ENCODE peak calls at places on chromosomes 16 and 17, in eight cellular contexts. One of them, this sample, is unnamed.

GRCh38 chr17:57834146-57834741 is 15.6 kb downstream of the MRPS23 start:
- DNase-seq in amygdala: peak
- DNase-seq in brain microvascular endothelial cell: no peak
- DNase-seq in mesothelial cell of epicardium: no peak
- DNase-seq in stimulated activated CD8-positive, alpha-beta memory T cell treated with anti-CD3 and anti-CD28 coated beads, Interleukin-12 subunit alpha, Interleukin-12 subunit beta, amount 100 ng/mL, for 4 hours: no peak
- DNase-seq in upper lobe of right lung: no peak
- DNase-seq in HCT116: no peak
- DNase-seq in stimulated activated CD4-positive, alpha-beta T cell treated with anti-CD3 and anti-CD28 coated beads, Interleukin-4, amount 100 ng/mL, for 24 hours: no peak
- DNase-seq in this sample: no peak

GRCh38 chr16:50263940-50264929 is 2.1 kb upstream of the ADCY7 start:
- DNase-seq in HCT116: no peak
- DNase-seq in stimulated activated CD4-positive, alpha-beta T cell treated with anti-CD3 and anti-CD28 coated beads, Interleukin-4, amount 100 ng/mL, for 24 hours: peak
- DNase-seq in brain microvascular endothelial cell: no peak
- DNase-seq in mesothelial cell of epicardium: no peak
- DNase-seq in upper lobe of right lung: no peak
- DNase-seq in amygdala: no peak
- DNase-seq in stimulated activated CD8-positive, alpha-beta memory T cell treated with anti-CD3 and anti-CD28 coated beads, Interleukin-12 subunit alpha, Interleukin-12 subunit beta, amount 100 ng/mL, for 4 hours: no peak
- DNase-seq in this sample: no peak

GRCh38 chr17:22703786-22704441 is 1011.6 kb downstream of the KCNJ18 start:
- DNase-seq in HCT116: no peak
- DNase-seq in brain microvascular endothelial cell: no peak
- DNase-seq in stimulated activated CD8-positive, alpha-beta memory T cell treated with anti-CD3 and anti-CD28 coated beads, Interleukin-12 subunit alpha, Interleukin-12 subunit beta, amount 100 ng/mL, for 4 hours: no peak
- DNase-seq in amygdala: no peak
- DNase-seq in stimulated activated CD4-positive, alpha-beta T cell treated with anti-CD3 and anti-CD28 coated beads, Interleukin-4, amount 100 ng/mL, for 24 hours: no peak
- DNase-seq in mesothelial cell of epicardium: no peak
- DNase-seq in upper lobe of right lung: no peak
- DNase-seq in this sample: no peak

GRCh38 chr16:69712914-69713581 is 13.3 kb downstream of the NQO1 start:
- DNase-seq in amygdala: no peak
- DNase-seq in stimulated activated CD4-positive, alpha-beta T cell treated with anti-CD3 and anti-CD28 coated beads, Interleukin-4, amount 100 ng/mL, for 24 hours: no peak
- DNase-seq in HCT116: no peak
- DNase-seq in stimulated activated CD8-positive, alpha-beta memory T cell treated with anti-CD3 and anti-CD28 coated beads, Interleukin-12 subunit alpha, Interleukin-12 subunit beta, amount 100 ng/mL, for 4 hours: no peak
- DNase-seq in upper lobe of right lung: no peak
- DNase-seq in mesothelial cell of epicardium: no peak
- DNase-seq in brain microvascular endothelial cell: no peak
- DNase-seq in this sample: no peak

GRCh38 chr17:77778636-77779524 is 179.6 kb upstream of the TNRC6C start:
- DNase-seq in stimulated activated CD4-positive, alpha-beta T cell treated with anti-CD3 and anti-CD28 coated beads, Interleukin-4, amount 100 ng/mL, for 24 hours: no peak
- DNase-seq in amygdala: peak
- DNase-seq in mesothelial cell of epicardium: no peak
- DNase-seq in upper lobe of right lung: peak
- DNase-seq in stimulated activated CD8-positive, alpha-beta memory T cell treated with anti-CD3 and anti-CD28 coated beads, Interleukin-12 subunit alpha, Interleukin-12 subunit beta, amount 100 ng/mL, for 4 hours: no peak
- DNase-seq in HCT116: no peak
- DNase-seq in brain microvascular endothelial cell: no peak
- DNase-seq in this sample: no peak

GRCh38 chr16:54347961-54348360 is 61.4 kb upstream of the IRX3 start:
- DNase-seq in stimulated activated CD8-positive, alpha-beta memory T cell treated with anti-CD3 and anti-CD28 coated beads, Interleukin-12 subunit alpha, Interleukin-12 subunit beta, amount 100 ng/mL, for 4 hours: no peak
- DNase-seq in HCT116: no peak
- DNase-seq in upper lobe of right lung: no peak
- DNase-seq in brain microvascular endothelial cell: no peak
- DNase-seq in amygdala: no peak
- DNase-seq in stimulated activated CD4-positive, alpha-beta T cell treated with anti-CD3 and anti-CD28 coated beads, Interleukin-4, amount 100 ng/mL, for 24 hours: no peak
- DNase-seq in mesothelial cell of epicardium: no peak
- DNase-seq in this sample: no peak

GRCh38 chr17:17818088-17818526 is 18.7 kb downstream of the SREBF1 start:
- DNase-seq in amygdala: no peak
- DNase-seq in HCT116: no peak
- DNase-seq in brain microvascular endothelial cell: no peak
- DNase-seq in mesothelial cell of epicardium: no peak
- DNase-seq in stimulated activated CD4-positive, alpha-beta T cell treated with anti-CD3 and anti-CD28 coated beads, Interleukin-4, amount 100 ng/mL, for 24 hours: no peak
- DNase-seq in stimulated activated CD8-positive, alpha-beta memory T cell treated with anti-CD3 and anti-CD28 coated beads, Interleukin-12 subunit alpha, Interleukin-12 subunit beta, amount 100 ng/mL, for 4 hours: no peak
- DNase-seq in upper lobe of right lung: peak
- DNase-seq in this sample: no peak

GRCh38 chr17:15954222-15954621 is 9.3 kb downstream of the ADORA2B start:
- DNase-seq in upper lobe of right lung: no peak
- DNase-seq in amygdala: no peak
- DNase-seq in mesothelial cell of epicardium: no peak
- DNase-seq in brain microvascular endothelial cell: peak
- DNase-seq in stimulated activated CD4-positive, alpha-beta T cell treated with anti-CD3 and anti-CD28 coated beads, Interleukin-4, amount 100 ng/mL, for 24 hours: no peak
- DNase-seq in HCT116: peak
- DNase-seq in stimulated activated CD8-positive, alpha-beta memory T cell treated with anti-CD3 and anti-CD28 coated beads, Interleukin-12 subunit alpha, Interleukin-12 subunit beta, amount 100 ng/mL, for 4 hours: no peak
- DNase-seq in this sample: no peak

GRCh38 chr16:52709286-52709685 is 162.3 kb upstream of the TOX3 start:
- DNase-seq in mesothelial cell of epicardium: no peak
- DNase-seq in upper lobe of right lung: no peak
- DNase-seq in stimulated activated CD8-positive, alpha-beta memory T cell treated with anti-CD3 and anti-CD28 coated beads, Interleukin-12 subunit alpha, Interleukin-12 subunit beta, amount 100 ng/mL, for 4 hours: no peak
- DNase-seq in stimulated activated CD4-positive, alpha-beta T cell treated with anti-CD3 and anti-CD28 coated beads, Interleukin-4, amount 100 ng/mL, for 24 hours: no peak
- DNase-seq in HCT116: no peak
- DNase-seq in amygdala: no peak
- DNase-seq in brain microvascular endothelial cell: no peak
- DNase-seq in this sample: no peak

GRCh38 chr17:39722965-39723848 is 7.1 kb downstream of the MIEN1 start:
- DNase-seq in stimulated activated CD8-positive, alpha-beta memory T cell treated with anti-CD3 and anti-CD28 coated beads, Interleukin-12 subunit alpha, Interleukin-12 subunit beta, amount 100 ng/mL, for 4 hours: no peak
- DNase-seq in HCT116: no peak
- DNase-seq in amygdala: no peak
- DNase-seq in stimulated activated CD4-positive, alpha-beta T cell treated with anti-CD3 and anti-CD28 coated beads, Interleukin-4, amount 100 ng/mL, for 24 hours: no peak
- DNase-seq in upper lobe of right lung: no peak
- DNase-seq in mesothelial cell of epicardium: no peak
- DNase-seq in brain microvascular endothelial cell: no peak
- DNase-seq in this sample: no peak

GRCh38 chr16:87012954-87013938 is 303.9 kb downstream of the C16orf95 start:
- DNase-seq in HCT116: no peak
- DNase-seq in mesothelial cell of epicardium: no peak
- DNase-seq in stimulated activated CD8-positive, alpha-beta memory T cell treated with anti-CD3 and anti-CD28 coated beads, Interleukin-12 subunit alpha, Interleukin-12 subunit beta, amount 100 ng/mL, for 4 hours: no peak
- DNase-seq in stimulated activated CD4-positive, alpha-beta T cell treated with anti-CD3 and anti-CD28 coated beads, Interleukin-4, amount 100 ng/mL, for 24 hours: no peak
- DNase-seq in upper lobe of right lung: no peak
- DNase-seq in brain microvascular endothelial cell: no peak
- DNase-seq in amygdala: no peak
- DNase-seq in this sample: no peak

GRCh38 chr16:17836868-17837602 is 366.3 kb upstream of the XYLT1 start:
- DNase-seq in amygdala: no peak
- DNase-seq in stimulated activated CD4-positive, alpha-beta T cell treated with anti-CD3 and anti-CD28 coated beads, Interleukin-4, amount 100 ng/mL, for 24 hours: no peak
- DNase-seq in upper lobe of right lung: no peak
- DNase-seq in stimulated activated CD8-positive, alpha-beta memory T cell treated with anti-CD3 and anti-CD28 coated beads, Interleukin-12 subunit alpha, Interleukin-12 subunit beta, amount 100 ng/mL, for 4 hours: no peak
- DNase-seq in brain microvascular endothelial cell: peak
- DNase-seq in mesothelial cell of epicardium: no peak
- DNase-seq in HCT116: peak
- DNase-seq in this sample: no peak

GRCh38 chr16:85983606-85984005 is 84.6 kb downstream of the IRF8 start:
- DNase-seq in upper lobe of right lung: no peak
- DNase-seq in HCT116: no peak
- DNase-seq in amygdala: no peak
- DNase-seq in brain microvascular endothelial cell: no peak
- DNase-seq in stimulated activated CD8-positive, alpha-beta memory T cell treated with anti-CD3 and anti-CD28 coated beads, Interleukin-12 subunit alpha, Interleukin-12 subunit beta, amount 100 ng/mL, for 4 hours: no peak
- DNase-seq in mesothelial cell of epicardium: no peak
- DNase-seq in stimulated activated CD4-positive, alpha-beta T cell treated with anti-CD3 and anti-CD28 coated beads, Interleukin-4, amount 100 ng/mL, for 24 hours: no peak
- DNase-seq in this sample: no peak

GRCh38 chr17:17549732-17550366 is 41.7 kb downstream of the PEMT start:
- DNase-seq in stimulated activated CD8-positive, alpha-beta memory T cell treated with anti-CD3 and anti-CD28 coated beads, Interleukin-12 subunit alpha, Interleukin-12 subunit beta, amount 100 ng/mL, for 4 hours: no peak
- DNase-seq in mesothelial cell of epicardium: no peak
- DNase-seq in amygdala: no peak
- DNase-seq in upper lobe of right lung: no peak
- DNase-seq in brain microvascular endothelial cell: no peak
- DNase-seq in HCT116: no peak
- DNase-seq in stimulated activated CD4-positive, alpha-beta T cell treated with anti-CD3 and anti-CD28 coated beads, Interleukin-4, amount 100 ng/mL, for 24 hours: no peak
- DNase-seq in this sample: no peak

GRCh38 chr16:22192261-22193133 is 13.6 kb upstream of the EEF2K start:
- DNase-seq in upper lobe of right lung: peak
- DNase-seq in brain microvascular endothelial cell: peak
- DNase-seq in stimulated activated CD4-positive, alpha-beta T cell treated with anti-CD3 and anti-CD28 coated beads, Interleukin-4, amount 100 ng/mL, for 24 hours: peak
- DNase-seq in HCT116: no peak
- DNase-seq in amygdala: peak
- DNase-seq in mesothelial cell of epicardium: no peak
- DNase-seq in stimulated activated CD8-positive, alpha-beta memory T cell treated with anti-CD3 and anti-CD28 coated beads, Interleukin-12 subunit alpha, Interleukin-12 subunit beta, amount 100 ng/mL, for 4 hours: peak
- DNase-seq in this sample: peak

GRCh38 chr16:35506018-35506897 is 2046.8 kb downstream of the TP53TG3F start:
- DNase-seq in upper lobe of right lung: no peak
- DNase-seq in amygdala: no peak
- DNase-seq in stimulated activated CD8-positive, alpha-beta memory T cell treated with anti-CD3 and anti-CD28 coated beads, Interleukin-12 subunit alpha, Interleukin-12 subunit beta, amount 100 ng/mL, for 4 hours: no peak
- DNase-seq in HCT116: no peak
- DNase-seq in mesothelial cell of epicardium: no peak
- DNase-seq in brain microvascular endothelial cell: no peak
- DNase-seq in stimulated activated CD4-positive, alpha-beta T cell treated with anti-CD3 and anti-CD28 coated beads, Interleukin-4, amount 100 ng/mL, for 24 hours: no peak
- DNase-seq in this sample: no peak

GRCh38 chr17:61714300-61714699 is 123.3 kb upstream of the NACA2 start:
- DNase-seq in mesothelial cell of epicardium: no peak
- DNase-seq in brain microvascular endothelial cell: no peak
- DNase-seq in upper lobe of right lung: no peak
- DNase-seq in amygdala: no peak
- DNase-seq in stimulated activated CD8-positive, alpha-beta memory T cell treated with anti-CD3 and anti-CD28 coated beads, Interleukin-12 subunit alpha, Interleukin-12 subunit beta, amount 100 ng/mL, for 4 hours: no peak
- DNase-seq in HCT116: no peak
- DNase-seq in stimulated activated CD4-positive, alpha-beta T cell treated with anti-CD3 and anti-CD28 coated beads, Interleukin-4, amount 100 ng/mL, for 24 hours: no peak
- DNase-seq in this sample: no peak

GRCh38 chr17:7589204-7589868 is 558 bp downstream of the SOX15 start:
- DNase-seq in stimulated activated CD4-positive, alpha-beta T cell treated with anti-CD3 and anti-CD28 coated beads, Interleukin-4, amount 100 ng/mL, for 24 hours: peak
- DNase-seq in HCT116: no peak
- DNase-seq in upper lobe of right lung: peak
- DNase-seq in mesothelial cell of epicardium: peak
- DNase-seq in amygdala: peak
- DNase-seq in stimulated activated CD8-positive, alpha-beta memory T cell treated with anti-CD3 and anti-CD28 coated beads, Interleukin-12 subunit alpha, Interleukin-12 subunit beta, amount 100 ng/mL, for 4 hours: peak
- DNase-seq in brain microvascular endothelial cell: peak
- DNase-seq in this sample: peak

GRCh38 chr16:48862087-48862532 is 252.1 kb upstream of the N4BP1 start:
- DNase-seq in upper lobe of right lung: no peak
- DNase-seq in amygdala: no peak
- DNase-seq in stimulated activated CD8-positive, alpha-beta memory T cell treated with anti-CD3 and anti-CD28 coated beads, Interleukin-12 subunit alpha, Interleukin-12 subunit beta, amount 100 ng/mL, for 4 hours: no peak
- DNase-seq in stimulated activated CD4-positive, alpha-beta T cell treated with anti-CD3 and anti-CD28 coated beads, Interleukin-4, amount 100 ng/mL, for 24 hours: no peak
- DNase-seq in brain microvascular endothelial cell: no peak
- DNase-seq in mesothelial cell of epicardium: no peak
- DNase-seq in HCT116: peak
- DNase-seq in this sample: no peak

GRCh38 chr16:53421248-53421647 is 13.0 kb upstream of the RBL2 start:
- DNase-seq in stimulated activated CD8-positive, alpha-beta memory T cell treated with anti-CD3 and anti-CD28 coated beads, Interleukin-12 subunit alpha, Interleukin-12 subunit beta, amount 100 ng/mL, for 4 hours: no peak
- DNase-seq in mesothelial cell of epicardium: no peak
- DNase-seq in HCT116: no peak
- DNase-seq in amygdala: no peak
- DNase-seq in stimulated activated CD4-positive, alpha-beta T cell treated with anti-CD3 and anti-CD28 coated beads, Interleukin-4, amount 100 ng/mL, for 24 hours: no peak
- DNase-seq in brain microvascular endothelial cell: no peak
- DNase-seq in upper lobe of right lung: no peak
- DNase-seq in this sample: no peak

This sample was measured in B cell.